ENCODE peak calls at places on chromosomes 11 and 22, in eight cellular contexts. W is cardiac muscle cell, N is Peyer's patch, O is neural progenitor cell, Q is psoas muscle, D is HL-60, K is adrenal gland, B is HCT116. E is an unnamed sample. For H3K27me3, the result is how much of the 10 kb centered on the place peaks cover.

GRCh38 chr11:15863411-15863810 is 492.9 kb downstream of the SOX6 start:
- DNase-seq in W (no peak), N (no peak), O (no peak), Q (no peak), D (no peak), K (no peak), B (no peak), E (no peak)

GRCh38 chr11:74147199-74147929 is 23.4 kb downstream of the C2CD3 start:
- DNase-seq in W (peak), N (no peak), O (no peak), Q (no peak), D (no peak), K (peak), B (no peak), E (no peak)

GRCh38 chr22:26610072-26610958 is 7.5 kb downstream of the CRYBB1 start:
- DNase-seq in W (peak), N (no peak), O (no peak), Q (peak), D (no peak), K (peak), B (no peak), E (peak)

GRCh38 chr22:24440270-24440717 is 12.9 kb downstream of the ADORA2A start:
- DNase-seq in W (no peak), N (no peak), O (no peak), Q (no peak), D (no peak), K (no peak), B (no peak), E (no peak)

GRCh38 chr22:24205438-24206189 is 24.3 kb downstream of the SUSD2 start:
- DNase-seq in W (no peak), N (no peak), O (no peak), Q (no peak), D (no peak), K (no peak), B (no peak), E (no peak)

GRCh38 chr11:790721-791564 is 1.1 kb upstream of the CEND1 start:
- DNase-seq in W (peak), N (no peak), O (peak), Q (no peak), D (no peak), K (no peak), B (no peak), E (no peak)

GRCh38 chr22:46072981-46073682 is 77.2 kb upstream of the PPARA start:
- DNase-seq in W (no peak), N (peak), O (no peak), Q (no peak), D (no peak), K (peak), B (no peak), E (no peak)

GRCh38 chr11:95545116-95545875 is 244.3 kb downstream of the FAM76B start:
- DNase-seq in W (no peak), N (no peak), O (no peak), Q (no peak), D (no peak), K (no peak), B (peak), E (no peak)

GRCh38 chr11:56917708-56918450 is 70.8 kb upstream of the OR5AK2 start:
- DNase-seq in W (no peak), N (no peak), O (no peak), Q (no peak), D (no peak), K (no peak), B (no peak), E (no peak)

GRCh38 chr11:102802341-102802740 is 4.4 kb upstream of the MMP1 start:
- DNase-seq in W (peak), N (no peak), O (no peak), Q (no peak), D (no peak), K (no peak), B (no peak), E (no peak)

GRCh38 chr11:59615132-59615636 is 390 bp downstream of the OSBP start:
- DNase-seq in W (peak), N (peak), O (no peak), Q (peak), D (no peak), K (peak), B (peak), E (peak)

GRCh38 chr11:75733346-75734107 is 15.9 kb downstream of the MOGAT2 start:
- DNase-seq in W (no peak), N (peak), O (peak), Q (no peak), D (no peak), K (no peak), B (no peak), E (no peak)

GRCh38 chr11:120060512-120060911 is 77.4 kb downstream of the TRIM29 start:
- DNase-seq in W (no peak), N (no peak), O (no peak), Q (no peak), D (no peak), K (no peak), B (no peak), E (no peak)

GRCh38 chr22:27247691-27248434 is 553.7 kb downstream of the MN1 start:
- DNase-seq in W (peak), N (no peak), O (no peak), Q (peak), D (no peak), K (peak), B (no peak), E (no peak)

GRCh38 chr11:30203850-30204249 is 27.0 kb upstream of the FSHB start:
- DNase-seq in W (no peak), N (no peak), O (no peak), Q (no peak), D (no peak), K (no peak), B (no peak), E (no peak)

GRCh38 chr11:2158291-2158737 is 2.7 kb downstream of the INS start:
- DNase-seq in W (no peak), N (no peak), O (no peak), Q (no peak), D (no peak), K (no peak), B (no peak), E (no peak)

GRCh38 chr11:111788051-111788450 is 21.9 kb upstream of the PPP2R1B start:
- DNase-seq in W (no peak), N (no peak), O (no peak), Q (peak), D (no peak), K (peak), B (no peak), E (no peak)

GRCh38 chr11:102534261-102534872 is 3.8 kb upstream of the MMP7 start:
- DNase-seq in W (no peak), N (no peak), O (no peak), Q (no peak), D (no peak), K (no peak), B (no peak), E (no peak)

GRCh38 chr11:113655771-113656170 is 50.3 kb downstream of the TMPRSS5 start:
- DNase-seq in W (no peak), N (no peak), O (no peak), Q (no peak), D (no peak), K (no peak), B (no peak), E (no peak)

GRCh38 chr11:130588471-130588870 is 140.0 kb downstream of the ADAMTS15 start:
- DNase-seq in W (no peak), N (no peak), O (no peak), Q (no peak), D (no peak), K (no peak), B (no peak), E (no peak)

GRCh38 chr11:34149786-34150185 is 44.4 kb downstream of the NAT10 start:
- DNase-seq in W (peak), N (no peak), O (peak), Q (no peak), D (no peak), K (no peak), B (no peak), E (no peak)

GRCh38 chr22:48441553-48441850 is 1386.2 kb downstream of the BRD1 start:
- DNase-seq in W (no peak), N (no peak), O (no peak), Q (no peak), D (no peak), K (no peak), B (no peak), E (no peak)

GRCh38 chr22:48444320-48445112 is 1383.2 kb downstream of the BRD1 start:
- DNase-seq in W (no peak), N (no peak), O (no peak), Q (no peak), D (no peak), K (no peak), B (no peak), E (peak)

GRCh38 chr22:48442663-48443062 is 1385.0 kb downstream of the BRD1 start:
- DNase-seq in W (no peak), N (no peak), O (no peak), Q (no peak), D (no peak), K (no peak), B (no peak), E (no peak)

GRCh38 chr22:48445113-48445827 is 1382.4 kb downstream of the BRD1 start:
- DNase-seq in W (no peak), N (peak), O (no peak), Q (no peak), D (no peak), K (no peak), B (no peak), E (no peak)

GRCh38 chr22:48443680-48444079 is 1384.0 kb downstream of the BRD1 start:
- DNase-seq in W (no peak), N (no peak), O (no peak), Q (no peak), D (no peak), K (no peak), B (no peak), E (no peak)
- H3K4me3 ChIP-seq in W (no peak), N (no peak), O (no peak), Q (no peak), D (no peak), K (no peak), B (no peak), E (no peak)

GRCh38 chr11:70194792-70195791 is 8.0 kb upstream of the FADD start:
- DNase-seq in W (no peak), N (no peak), O (no peak), Q (no peak), D (no peak), K (no peak), B (no peak), E (no peak)
- TF ChIP-seq CTCF in W (no peak), N (no peak), O (no peak), Q (no peak), D (no peak), K (no peak), B (no peak), E (no peak)

GRCh38 chr11:44407211-44407996 is 97.5 kb upstream of the ALX4 start:
- DNase-seq in W (no peak), N (no peak), O (no peak), Q (no peak), D (no peak), K (no peak), B (no peak), E (no peak)
- H3K27me3 ChIP-seq in W (under half), N (under half), O (under half), Q (under half), D (under half), K (under half), B (under half), E (under half)

GRCh38 chr11:134276396-134277175 is 407 bp downstream of the GLB1L3 start:
- DNase-seq in W (no peak), N (no peak), O (peak), Q (no peak), D (no peak), K (no peak), B (no peak), E (no peak)
- H3K4me3 ChIP-seq in W (peak), N (peak), O (peak), Q (peak), D (peak), K (no peak), B (no peak), E (peak)

GRCh38 chr11:125627236-125627910 is 2.4 kb downstream of the CHEK1 start:
- DNase-seq in W (no peak), N (no peak), O (no peak), Q (no peak), D (no peak), K (no peak), B (no peak), E (no peak)

GRCh38 chr11:125625594-125626380 is 824 bp downstream of the CHEK1 start:
- DNase-seq in W (peak), N (peak), O (peak), Q (peak), D (peak), K (peak), B (peak), E (peak)

GRCh38 chr11:125625225-125625593 is 246 bp downstream of the CHEK1 start:
- DNase-seq in W (no peak), N (no peak), O (no peak), Q (no peak), D (no peak), K (no peak), B (no peak), E (no peak)

GRCh38 chr11:125624756-125625213 is at the start of gene CHEK1:
- DNase-seq in W (no peak), N (no peak), O (no peak), Q (no peak), D (no peak), K (no peak), B (no peak), E (no peak)

DNA sequence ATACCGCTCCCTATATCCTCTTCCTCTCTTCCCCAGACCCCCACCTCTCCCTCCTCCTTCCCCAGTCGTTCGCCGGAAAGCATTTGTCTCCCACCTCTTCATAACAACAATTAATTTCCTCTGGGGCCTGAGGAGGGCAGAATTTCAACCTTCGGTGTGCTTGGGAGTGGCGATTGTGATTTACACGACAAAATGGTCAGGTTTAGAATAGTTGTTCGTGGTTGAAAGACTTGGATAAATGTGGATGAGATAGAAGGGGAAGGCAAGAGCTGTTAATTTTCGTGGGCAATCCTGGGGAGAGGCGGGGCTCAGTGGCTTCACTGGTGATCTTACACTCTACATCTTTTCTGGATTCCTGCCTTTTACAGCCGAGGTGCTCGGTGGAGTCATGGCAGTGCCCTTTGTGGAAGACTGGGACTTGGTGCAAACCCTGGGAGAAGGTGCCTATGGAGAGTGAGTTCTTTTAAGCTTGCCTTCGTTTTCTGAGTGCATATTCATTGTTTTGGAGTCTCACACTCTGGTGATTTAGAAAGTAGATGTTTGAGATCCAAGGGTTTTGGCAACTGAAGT is 1.5 kb downstream of the CHEK1 start:
- DNase-seq in W (no peak), N (peak), O (no peak), Q (no peak), D (no peak), K (no peak), B (no peak), E (no peak)
- TF ChIP-seq CTCF in W (peak), N (peak), O (peak), Q (no peak), D (no peak), K (no peak), B (peak), E (peak)

GRCh38 chr11:131750692-131751091 is 380.3 kb downstream of the NTM start:
- DNase-seq in W (no peak), N (no peak), O (no peak), Q (no peak), D (no peak), K (no peak), B (no peak), E (no peak)

GRCh38 chr11:131749100-131749499 is 378.7 kb downstream of the NTM start:
- DNase-seq in W (peak), N (no peak), O (no peak), Q (no peak), D (no peak), K (no peak), B (no peak), E (no peak)

GRCh38 chr11:131746201-131746600 is 375.8 kb downstream of the NTM start:
- DNase-seq in W (no peak), N (no peak), O (peak), Q (no peak), D (no peak), K (no peak), B (no peak), E (no peak)

GRCh38 chr11:131750152-131750551 is 379.7 kb downstream of the NTM start:
- DNase-seq in W (no peak), N (no peak), O (no peak), Q (no peak), D (no peak), K (no peak), B (no peak), E (no peak)

DNA sequence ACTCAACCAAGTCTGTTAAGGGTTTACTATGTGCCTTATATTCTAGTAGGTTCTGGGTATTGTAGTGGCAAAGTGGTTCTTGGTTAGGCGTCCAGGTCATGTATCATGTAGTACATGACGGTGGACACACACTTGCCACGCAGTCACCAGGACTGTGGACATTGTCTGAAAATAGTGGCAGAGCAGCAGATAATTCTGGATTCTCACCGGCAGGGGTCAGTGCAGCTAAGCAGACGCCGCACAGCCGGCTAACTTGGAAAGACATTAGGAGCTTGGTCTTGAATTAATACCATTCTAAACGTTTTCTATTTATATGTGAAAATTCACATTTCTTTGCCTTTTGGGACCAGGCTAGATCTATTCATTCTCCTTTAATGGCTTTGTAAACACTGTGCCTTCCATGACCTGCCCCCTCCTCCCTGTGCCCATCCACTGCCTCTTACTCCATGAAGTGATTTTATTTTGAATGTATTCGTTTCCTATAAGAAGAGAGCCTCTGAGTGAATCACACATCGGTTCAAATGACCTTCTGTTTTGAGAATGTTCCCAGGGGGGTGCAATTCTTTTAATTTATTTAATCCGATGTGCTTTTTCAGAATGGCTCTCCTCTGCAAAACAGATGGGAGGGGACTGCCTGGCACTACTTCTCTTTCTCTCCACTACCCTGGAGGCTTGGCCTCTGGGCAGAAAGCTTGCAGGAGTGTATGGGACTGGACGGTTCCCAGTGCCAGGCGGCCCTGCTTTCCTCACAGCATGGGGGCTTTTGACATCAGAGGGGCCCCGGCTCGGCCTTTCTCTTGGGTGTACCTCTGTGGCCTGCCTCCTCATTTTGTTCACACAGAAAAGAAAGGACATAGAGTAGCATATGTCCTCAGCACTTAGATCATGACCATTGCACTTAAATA is 378.0 kb downstream of the NTM start:
- DNase-seq in W (peak), N (peak), O (peak), Q (peak), D (peak), K (peak), B (no peak), E (peak)
- H3K27me3 ChIP-seq in W (under half), N (under half), O (under half), Q (under half), D (under half), K (under half), B (under half), E (under half)

DNA sequence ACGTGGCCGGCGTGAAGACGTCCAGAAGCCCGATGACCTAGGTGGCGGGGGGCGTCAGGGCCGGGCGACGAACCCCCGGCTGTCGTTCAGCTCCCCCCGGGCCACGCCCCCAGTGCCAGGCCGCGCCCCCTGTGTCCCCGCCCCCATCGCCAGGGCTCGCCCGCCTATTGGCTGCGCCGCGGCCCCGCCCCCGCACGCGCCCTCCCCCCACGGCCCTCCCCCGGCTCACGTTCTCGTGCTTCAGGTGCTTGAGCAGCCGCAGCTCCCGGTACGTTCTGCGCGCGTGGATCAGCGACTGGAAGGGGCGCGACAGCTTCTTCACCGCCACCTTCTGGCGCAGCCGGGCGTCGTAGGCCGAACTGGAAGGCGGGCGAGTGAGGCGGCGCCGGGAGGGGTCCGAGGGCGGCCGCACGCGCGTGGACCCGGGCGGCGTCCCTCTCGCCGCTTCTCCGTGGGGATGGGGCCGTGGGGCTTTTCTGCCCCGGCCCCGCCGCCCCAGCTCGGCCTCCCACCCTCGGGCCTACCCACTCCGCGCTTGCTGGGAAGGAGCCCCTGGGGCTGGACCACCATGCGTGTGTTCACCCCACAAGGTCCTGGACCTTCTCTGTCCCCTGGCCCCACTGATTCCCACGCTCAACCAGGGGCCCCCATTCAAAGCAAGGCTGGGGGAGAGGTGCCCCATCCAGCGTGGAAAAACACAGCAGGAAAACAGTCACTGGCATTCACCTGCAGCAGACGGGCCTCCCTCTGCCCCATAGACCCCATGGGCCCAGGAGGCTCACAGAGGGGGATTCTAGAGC is 2.4 kb downstream of the MAPK11 start:
- DNase-seq in W (peak), N (peak), O (peak), Q (peak), D (no peak), K (peak), B (no peak), E (peak)
- H3K4me3 ChIP-seq in W (no peak), N (no peak), O (peak), Q (peak), D (no peak), K (no peak), B (no peak), E (no peak)

E was measured in GM06990.